ENCODE peak calls at places on chromosomes 16 and 17, in five cellular contexts. U is fibroblast of pulmonary artery, C is choroid plexus epithelial cell, R is left lung, S is lower lobe of right lung. P is an unnamed sample.

GRCh38 chr17:81566461-81567126 is 14.4 kb upstream of the FAAP100 start:
- DNase-seq in U (peak), C (peak), R (peak), S (no peak), P (peak)

GRCh38 chr17:73769480-73769879 is 125.2 kb upstream of the SDK2 start:
- DNase-seq in U (no peak), C (no peak), R (no peak), S (no peak), P (no peak)

GRCh38 chr17:75088902-75089417 is 1.2 kb downstream of the SLC16A5 start:
- DNase-seq in U (no peak), C (peak), R (peak), S (no peak), P (peak)

GRCh38 chr16:70574595-70575271 is 51.1 kb downstream of the SF3B3 start:
- DNase-seq in U (no peak), C (no peak), R (no peak), S (no peak), P (peak)

GRCh38 chr17:43943769-43944418 is 1.6 kb upstream of the PPY start:
- DNase-seq in U (peak), C (peak), R (peak), S (peak), P (peak)

GRCh38 chr17:80104321-80104955 is 3.1 kb downstream of the GAA start:
- DNase-seq in U (peak), C (peak), R (peak), S (peak), P (peak)

GRCh38 chr16:2236362-2237075 is at the start of gene DNASE1L2:
- DNase-seq in U (peak), C (peak), R (no peak), S (no peak), P (no peak)

GRCh38 chr17:55641559-55642160 is 81.0 kb downstream of the TMEM100 start:
- DNase-seq in U (peak), C (peak), R (peak), S (peak), P (peak)

GRCh38 chr17:76458580-76459490 is 5.9 kb upstream of the UBE2O start:
- DNase-seq in U (peak), C (peak), R (no peak), S (no peak), P (peak)

GRCh38 chr17:73155410-73156165 is 9.2 kb upstream of the SSTR2 start:
- DNase-seq in U (no peak), C (no peak), R (no peak), S (no peak), P (no peak)

GRCh38 chr16:15464401-15465186 is 30.2 kb downstream of the BMERB1 start:
- DNase-seq in U (no peak), C (peak), R (no peak), S (no peak), P (peak)

GRCh38 chr16:15461376-15461775 is 27.0 kb downstream of the BMERB1 start:
- DNase-seq in U (no peak), C (no peak), R (no peak), S (no peak), P (no peak)

GRCh38 chr16:15466131-15466530 is 31.7 kb downstream of the BMERB1 start:
- DNase-seq in U (no peak), C (no peak), R (no peak), S (no peak), P (no peak)

GRCh38 chr16:15466886-15467781 is 32.7 kb downstream of the BMERB1 start:
- DNase-seq in U (peak), C (peak), R (no peak), S (no peak), P (peak)
- TF ChIP-seq CTCF in U (peak), C (peak), R (no peak), S (no peak), P (peak)

DNA sequence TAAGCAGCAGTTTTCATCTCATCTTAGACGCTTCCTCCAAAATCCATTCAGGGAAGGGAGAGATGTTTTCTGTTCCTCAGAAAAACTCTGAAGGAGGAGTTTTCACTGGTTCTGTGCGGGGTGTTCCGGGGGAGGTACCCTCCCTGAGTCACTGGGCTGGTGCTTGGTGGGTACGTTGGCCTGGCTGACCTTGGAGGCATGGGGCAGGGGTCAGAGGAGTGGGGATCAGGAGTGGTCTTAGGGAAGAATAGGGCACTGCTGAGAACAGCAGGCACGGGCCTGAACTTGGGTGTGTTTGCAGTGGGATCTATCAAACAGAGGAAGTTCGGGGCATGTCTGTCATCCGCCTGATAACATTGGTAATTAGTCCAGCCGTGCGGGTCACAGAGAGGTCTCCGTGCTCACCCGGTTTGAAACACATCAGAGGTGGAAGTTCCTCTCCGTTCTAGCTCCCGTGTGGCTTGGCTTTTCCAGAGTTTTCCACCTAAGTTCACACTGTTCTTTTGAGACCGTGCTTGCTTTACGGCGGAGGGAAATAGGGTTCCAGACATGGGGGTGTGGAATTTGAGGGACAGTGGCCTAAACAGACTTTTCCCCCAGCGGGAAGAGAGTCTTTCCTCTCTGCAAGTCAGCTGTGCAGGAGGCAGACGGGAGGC is 59.7 kb upstream of the CIBAR2 start:
- DNase-seq in U (peak), C (no peak), R (no peak), S (peak), P (no peak)
- H3K4me3 ChIP-seq in U (peak), C (peak), R (peak), S (peak), P (no peak)

DNA sequence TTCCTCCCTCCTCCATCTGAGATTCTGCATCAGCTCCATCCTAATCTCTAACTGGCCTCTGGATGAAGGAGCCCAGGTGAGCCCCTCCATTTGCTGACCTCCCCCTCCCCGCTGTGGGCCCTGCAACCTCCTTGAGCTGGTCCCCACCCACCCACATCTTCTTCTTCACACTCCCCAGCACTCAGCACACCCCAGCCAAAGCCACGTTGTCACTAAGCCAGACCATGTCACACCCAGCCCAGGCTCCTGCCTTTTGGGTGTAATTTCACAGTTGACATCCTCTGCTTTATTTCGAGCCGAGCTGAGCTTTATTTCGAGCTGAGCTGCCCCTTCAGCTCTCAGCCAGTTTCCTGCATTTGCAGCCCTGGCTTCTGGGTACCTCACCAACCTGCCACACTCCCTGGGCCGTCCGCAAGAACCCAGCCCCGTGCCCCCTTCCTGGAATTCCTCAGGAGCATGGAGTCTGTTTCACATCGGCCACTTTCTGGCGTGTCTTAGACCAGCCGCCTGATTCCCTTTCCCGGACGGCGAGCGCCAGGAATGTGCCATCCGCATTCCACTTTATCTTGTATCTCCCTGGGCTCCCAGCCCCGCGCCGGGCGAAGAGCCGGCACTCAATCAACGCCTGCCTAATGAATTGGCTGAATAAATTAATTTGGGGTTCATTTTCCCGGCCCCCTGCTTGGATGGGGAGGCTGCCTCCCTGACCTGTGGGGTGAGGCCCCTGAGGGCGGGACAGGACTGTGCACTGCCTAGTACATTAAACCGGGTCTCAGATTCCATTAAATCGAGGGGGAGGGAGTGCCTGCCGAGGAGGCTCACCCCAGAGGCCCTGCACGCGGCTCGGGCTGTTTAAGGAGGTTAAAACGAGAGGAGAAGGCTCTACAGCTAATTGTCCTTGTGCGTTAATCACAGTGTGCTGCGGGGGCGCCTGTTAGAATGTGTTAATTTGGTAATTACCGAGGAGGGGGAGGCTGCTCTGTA is 282.4 kb upstream of the TNRC6C start:
- DNase-seq in U (no peak), C (no peak), R (no peak), S (no peak), P (no peak)
- TF ChIP-seq CTCF in U (no peak), C (no peak), R (no peak), S (no peak), P (no peak)

GRCh38 chr16:24540575-24541240 is 1.3 kb downstream of the RBBP6 start:
- DNase-seq in U (peak), C (peak), R (no peak), S (no peak), P (peak)

GRCh38 chr16:24544640-24545039 is 5.3 kb downstream of the RBBP6 start:
- DNase-seq in U (peak), C (no peak), R (no peak), S (no peak), P (peak)

GRCh38 chr16:24539850-24540484 is 601 bp downstream of the RBBP6 start:
- DNase-seq in U (peak), C (peak), R (peak), S (peak), P (peak)

GRCh38 chr16:24541534-24541933 is 2.2 kb downstream of the RBBP6 start:
- DNase-seq in U (no peak), C (no peak), R (no peak), S (no peak), P (no peak)

DNA sequence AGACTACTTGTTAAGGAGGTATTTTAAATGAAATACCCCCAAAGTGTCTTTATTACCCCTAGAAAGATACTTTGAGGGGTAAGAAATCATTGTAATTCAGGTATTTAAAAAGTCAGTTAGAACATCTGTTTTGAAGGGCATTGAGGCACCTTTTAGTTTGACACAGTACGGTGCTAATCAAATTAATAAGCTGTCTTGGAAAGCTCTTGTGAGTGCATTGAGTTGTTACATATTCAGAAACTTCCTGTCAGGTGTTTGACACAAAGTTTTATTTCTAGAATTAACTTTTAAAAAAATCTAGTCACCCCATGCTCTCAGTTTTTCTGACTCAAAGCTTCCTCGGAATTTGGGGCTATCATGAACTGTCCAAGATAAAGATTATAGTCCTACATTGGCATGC is 4.6 kb downstream of the RBBP6 start:
- DNase-seq in U (no peak), C (no peak), R (no peak), S (no peak), P (no peak)
- H3K4me3 ChIP-seq in U (peak), C (no peak), R (no peak), S (peak), P (no peak)

GRCh38 chr16:49352923-49353322 is 20.7 kb upstream of the C16orf78 start:
- DNase-seq in U (no peak), C (peak), R (no peak), S (no peak), P (no peak)
- TF ChIP-seq CTCF in U (peak), C (peak), R (no peak), S (no peak), P (no peak)

GRCh38 chr16:10616395-10616743 is 36.0 kb upstream of the EMP2 start:
- DNase-seq in U (no peak), C (no peak), R (no peak), S (no peak), P (no peak)

GRCh38 chr16:10614685-10615084 is 34.3 kb upstream of the EMP2 start:
- DNase-seq in U (no peak), C (no peak), R (no peak), S (no peak), P (no peak)

GRCh38 chr16:10618710-10619209 is 38.4 kb upstream of the EMP2 start:
- DNase-seq in U (no peak), C (no peak), R (no peak), S (no peak), P (peak)

GRCh38 chr16:10617662-10618420 is 37.4 kb upstream of the EMP2 start:
- DNase-seq in U (no peak), C (no peak), R (no peak), S (no peak), P (peak)

DNA sequence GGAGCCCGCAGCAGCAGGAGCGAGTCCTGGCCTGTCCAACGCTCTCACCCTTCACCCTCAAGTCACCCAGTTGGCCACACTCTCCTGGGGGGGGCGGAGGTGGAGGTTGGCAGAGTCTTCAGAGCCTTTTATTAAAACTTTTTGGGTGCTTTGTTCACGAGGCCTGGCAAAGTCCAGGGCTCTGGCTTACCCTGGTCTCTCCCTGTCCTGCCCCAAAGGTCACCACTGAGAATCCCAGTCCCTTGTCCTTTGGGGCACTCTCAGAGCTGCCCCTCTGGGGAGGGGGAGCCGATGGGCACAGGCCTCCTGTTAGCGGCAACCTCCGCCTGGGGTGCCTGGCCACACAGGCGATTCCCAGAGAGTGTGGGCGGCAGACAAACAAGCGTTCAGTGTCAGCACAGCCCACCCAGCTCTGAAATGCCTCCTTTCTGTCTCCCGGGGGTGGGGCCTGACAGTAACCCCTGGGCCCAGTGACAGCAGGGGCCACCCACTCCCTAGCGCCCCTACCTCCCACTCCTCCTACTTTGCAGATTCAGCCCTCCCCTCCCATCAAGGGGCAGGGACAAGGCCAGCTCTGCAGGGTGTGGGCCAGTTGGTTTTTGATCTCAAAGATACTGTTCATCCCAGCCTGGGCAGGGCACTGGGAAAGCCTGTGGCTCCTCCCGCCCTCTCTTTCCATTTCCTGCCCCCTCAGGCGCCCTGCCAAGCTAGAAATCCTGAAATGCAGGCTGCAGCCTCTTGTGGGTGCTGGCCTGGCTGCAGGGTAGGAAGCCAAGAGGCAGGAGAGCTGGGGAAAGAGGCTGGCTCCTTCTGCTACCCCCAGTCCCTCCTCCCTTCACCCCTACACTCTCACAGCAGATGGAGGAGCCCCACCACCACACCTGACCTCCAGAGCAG is 36.6 kb upstream of the EMP2 start:
- DNase-seq in U (peak), C (peak), R (peak), S (peak), P (peak)
- H3K4me3 ChIP-seq in U (no peak), C (no peak), R (no peak), S (peak), P (no peak)

GRCh38 chr17:60164697-60165096 is 14.9 kb downstream of the CA4 start:
- DNase-seq in U (no peak), C (no peak), R (no peak), S (no peak), P (no peak)

GRCh38 chr17:60165223-60165622 is 15.4 kb downstream of the CA4 start:
- DNase-seq in U (no peak), C (no peak), R (no peak), S (no peak), P (no peak)

GRCh38 chr17:60161598-60162330 is 12.0 kb downstream of the CA4 start:
- DNase-seq in U (no peak), C (no peak), R (no peak), S (peak), P (no peak)

GRCh38 chr17:60164164-60164563 is 14.4 kb downstream of the CA4 start:
- DNase-seq in U (no peak), C (no peak), R (no peak), S (no peak), P (no peak)

DNA sequence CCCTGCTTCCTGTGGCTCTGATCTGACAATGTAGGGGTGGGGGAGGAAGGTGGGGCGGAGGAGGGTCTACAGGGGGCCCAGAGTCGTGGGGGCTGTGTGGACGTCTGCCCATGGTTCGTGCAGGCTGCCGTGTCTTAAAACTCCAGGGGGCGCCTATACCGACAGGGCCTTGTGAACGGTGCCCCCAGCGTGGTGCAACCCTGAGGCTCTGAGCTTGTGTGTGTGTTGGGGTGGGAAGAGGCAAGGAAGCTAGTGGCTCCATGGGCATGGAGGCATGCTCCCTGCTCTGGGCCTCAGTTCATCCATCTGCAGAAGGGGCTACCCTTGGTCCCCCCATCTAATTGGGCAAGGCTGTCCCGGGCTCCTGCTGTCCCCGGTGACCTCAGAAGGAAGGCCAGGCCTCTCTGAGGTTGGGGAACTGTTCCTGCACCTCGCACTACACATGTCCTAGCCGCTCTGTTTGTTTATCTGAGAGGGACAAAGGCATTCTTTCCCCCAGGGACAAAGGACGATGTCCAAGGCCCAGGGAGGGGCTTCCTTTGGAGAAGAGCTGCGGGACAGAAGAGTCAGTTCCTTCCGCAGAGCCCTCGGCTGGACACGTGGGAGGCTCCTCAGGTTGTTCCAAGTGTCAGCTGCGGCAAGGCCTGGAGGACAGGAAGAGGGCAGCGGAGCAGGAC is 13.5 kb downstream of the CA4 start:
- DNase-seq in U (no peak), C (no peak), R (no peak), S (no peak), P (no peak)
- TF ChIP-seq CTCF in U (peak), C (peak), R (no peak), S (no peak), P (no peak)

GRCh38 chr16:69444873-69445517 is 20.6 kb downstream of the CYB5B start:
- DNase-seq in U (peak), C (peak), R (no peak), S (no peak), P (no peak)

GRCh38 chr16:69440236-69440635 is 15.8 kb downstream of the CYB5B start:
- DNase-seq in U (no peak), C (peak), R (no peak), S (no peak), P (no peak)

GRCh38 chr16:69448470-69449193 is 24.2 kb downstream of the CYB5B start:
- DNase-seq in U (peak), C (peak), R (no peak), S (no peak), P (no peak)

GRCh38 chr16:69438465-69438864 is 14.0 kb downstream of the CYB5B start:
- DNase-seq in U (no peak), C (no peak), R (no peak), S (no peak), P (no peak)

GRCh38 chr16:69443809-69444611 is 19.6 kb downstream of the CYB5B start:
- DNase-seq in U (peak), C (peak), R (no peak), S (no peak), P (peak)
- H3K4me3 ChIP-seq in U (peak), C (no peak), R (no peak), S (peak), P (no peak)

DNA sequence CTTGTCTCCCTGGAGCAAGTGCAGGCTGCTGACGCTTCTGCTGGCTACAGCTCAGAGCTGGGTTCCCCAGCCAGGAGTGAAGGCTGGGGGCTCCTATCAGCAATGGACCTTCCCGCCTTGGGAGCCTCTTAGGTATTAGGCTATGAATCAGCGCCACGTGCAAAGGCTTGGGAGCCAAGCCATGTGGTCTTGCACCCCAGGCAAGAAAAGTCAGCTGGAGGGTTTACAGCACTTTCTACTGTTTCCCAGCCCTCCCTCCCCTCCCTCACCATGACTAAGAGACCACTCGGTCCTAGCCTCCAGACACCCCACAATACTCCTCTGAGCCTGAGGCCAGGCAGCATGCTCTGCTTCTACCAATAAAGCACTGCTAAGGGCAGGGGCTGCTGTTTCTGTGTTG is 12.3 kb downstream of the EPX start:
- DNase-seq in U (no peak), C (no peak), R (no peak), S (no peak), P (no peak)
- TF ChIP-seq CTCF in U (no peak), C (no peak), R (no peak), S (no peak), P (no peak)

GRCh38 chr16:47904691-47905090 is 251.1 kb downstream of the ABCC12 start:
- DNase-seq in U (no peak), C (no peak), R (no peak), S (no peak), P (no peak)
- H3K4me3 ChIP-seq in U (no peak), C (no peak), R (no peak), S (no peak), P (no peak)

P was measured in epithelial cell of esophagus.